ENCODE peak calls at places on chromosomes 16 and 17, in four cellular contexts. S is heart right ventricle, Y is natural killer cell, E is endodermal cell. U is an unnamed sample.

GRCh38 chr16:9713151-9713550 is 469.1 kb downstream of the GRIN2A start:
- DNase-seq in S (no peak), E (no peak), Y (no peak), U (no peak)

GRCh38 chr17:77597421-77598240 is 360.9 kb upstream of the TNRC6C start:
- DNase-seq in E (no peak), Y (no peak), S (no peak), U (no peak)

GRCh38 chr17:4375039-4375748 is 8.7 kb upstream of the UBE2G1 start:
- DNase-seq in Y (no peak), S (no peak), E (no peak), U (no peak)

GRCh38 chr16:53031323-53031942 is 21.3 kb downstream of the CHD9NB start:
- DNase-seq in E (no peak), Y (no peak), S (no peak), U (no peak)

GRCh38 chr17:71360301-71360700 is 760.5 kb upstream of the SOX9 start:
- DNase-seq in E (no peak), Y (no peak), S (no peak), U (no peak)

GRCh38 chr17:77817953-77818352 is 140.6 kb upstream of the TNRC6C start:
- DNase-seq in S (no peak), Y (no peak), E (no peak), U (peak)

GRCh38 chr17:57399690-57400089 is 143.4 kb downstream of the MSI2 start:
- DNase-seq in E (no peak), S (no peak), Y (no peak), U (no peak)

GRCh38 chr17:32259596-32259995 is 6.0 kb upstream of the RHBDL3 start:
- DNase-seq in S (no peak), E (peak), Y (no peak), U (no peak)

GRCh38 chr16:4682616-4683254 is 10.6 kb upstream of the NUDT16L1 start:
- DNase-seq in E (peak), Y (no peak), S (peak), U (peak)

GRCh38 chr17:76438906-76439305 is 14.0 kb downstream of the UBE2O start:
- DNase-seq in E (peak), Y (no peak), S (no peak), U (no peak)

GRCh38 chr16:68668266-68668665 is 23.2 kb downstream of the CDH3 start:
- DNase-seq in S (no peak), Y (no peak), E (no peak), U (no peak)

GRCh38 chr17:80187090-80187489 is 17.3 kb downstream of the CARD14 start:
- DNase-seq in S (no peak), Y (no peak), E (no peak), U (no peak)

GRCh38 chr16:8686031-8686621 is 11.7 kb downstream of the ABAT start:
- DNase-seq in Y (no peak), E (no peak), S (peak), U (peak)

GRCh38 chr16:23257682-23258081 is 44.4 kb upstream of the SCNN1B start:
- DNase-seq in E (no peak), Y (no peak), S (no peak), U (no peak)

GRCh38 chr17:17057057-17057551 is 14.8 kb downstream of the MPRIP start:
- DNase-seq in E (peak), S (no peak), Y (no peak), U (no peak)

GRCh38 chr17:39923836-39924690 is 3.3 kb downstream of the ORMDL3 start:
- DNase-seq in E (peak), Y (no peak), S (no peak), U (peak)

GRCh38 chr17:42901535-42902229 is 1.1 kb downstream of the G6PC1 start:
- DNase-seq in E (no peak), Y (no peak), S (no peak), U (no peak)

GRCh38 chr16:84029297-84030096 is 13.1 kb downstream of the SLC38A8 start:
- DNase-seq in Y (no peak), E (no peak), S (no peak), U (no peak)

GRCh38 chr16:189604-190186 is 9.4 kb downstream of the HBQ1 start:
- DNase-seq in Y (no peak), S (no peak), E (no peak), U (no peak)

GRCh38 chr17:32875904-32876413 is 965 bp downstream of the MYO1D start:
- DNase-seq in Y (no peak), S (no peak), E (no peak), U (no peak)

GRCh38 chr16:21233521-21234150 is at the start of gene ANKS4B:
- DNase-seq in S (no peak), E (no peak), Y (no peak), U (no peak)

GRCh38 chr17:50604470-50604869 is 30.2 kb upstream of the ABCC3 start:
- DNase-seq in S (peak), E (peak), Y (no peak), U (no peak)

GRCh38 chr17:68733241-68734176 is 132.3 kb upstream of the FAM20A start:
- DNase-seq in Y (no peak), S (no peak), E (peak), U (peak)

GRCh38 chr17:6065351-6065750 is 4.8 kb upstream of the WSCD1 start:
- DNase-seq in Y (no peak), E (no peak), S (no peak), U (no peak)

GRCh38 chr16:962901-963814 is 7.6 kb downstream of the LMF1 start:
- DNase-seq in E (no peak), S (no peak), Y (no peak), U (no peak)

DNA sequence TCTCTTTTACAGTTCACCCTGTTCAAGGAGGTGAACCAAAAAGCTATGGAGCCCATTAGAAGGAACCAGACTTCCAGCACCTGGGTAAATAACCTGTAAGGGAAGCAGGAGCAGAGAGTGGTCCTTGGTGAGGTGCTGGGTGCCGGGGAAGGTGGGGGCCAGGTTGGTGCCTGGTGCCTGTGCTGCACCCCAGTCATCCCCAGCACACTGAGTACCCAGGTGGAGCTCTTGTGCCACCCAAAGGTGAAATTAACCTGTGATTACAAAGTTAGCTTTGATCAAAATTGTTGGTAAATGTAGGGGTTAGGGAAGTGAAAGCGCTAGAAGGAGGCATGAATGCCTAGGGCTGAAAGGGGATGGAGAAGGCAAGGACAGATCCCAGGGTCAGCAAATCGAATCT is 58.6 kb downstream of the CDRT4 start:
- DNase-seq in S (no peak), Y (no peak), E (no peak), U (no peak)
- TF ChIP-seq CTCF in S (no peak), Y (no peak), E (no peak), U (no peak)

GRCh38 chr16:50265260-50265659 is 1.1 kb upstream of the ADCY7 start:
- DNase-seq in Y (no peak), E (peak), S (no peak), U (no peak)
- TF ChIP-seq CTCF in Y (no peak), E (peak), S (peak), U (no peak)

DNA sequence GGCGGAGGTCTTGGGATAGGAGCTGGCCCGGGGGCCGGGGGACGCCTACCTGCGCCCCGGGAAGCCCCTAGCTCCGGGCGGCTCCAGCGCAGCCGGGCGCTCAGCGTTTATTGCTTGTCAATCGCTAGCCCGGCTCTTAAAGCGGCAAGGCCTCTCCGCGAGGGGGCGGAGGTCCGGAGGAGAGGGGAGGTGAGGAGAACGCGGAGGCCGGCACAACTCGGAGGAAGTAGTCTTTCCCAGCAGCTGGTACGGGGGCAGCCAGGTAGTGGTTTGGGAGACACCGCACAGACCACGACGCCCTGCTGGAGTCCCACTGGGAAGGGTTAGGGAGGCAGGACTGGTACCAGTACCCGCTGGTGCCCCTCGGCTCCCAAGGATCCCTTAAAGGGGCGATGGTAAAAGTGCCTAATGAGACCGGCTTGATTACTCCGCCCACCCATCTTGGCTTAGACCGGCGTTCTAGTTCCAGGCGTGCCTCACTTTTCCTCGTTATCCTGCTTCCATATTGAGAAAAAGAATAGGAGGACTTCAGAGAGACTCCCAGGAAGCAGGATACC is at the start of gene MPP2:
- DNase-seq in E (peak), S (peak), Y (peak), U (peak)
- TF ChIP-seq CTCF in E (no peak), S (peak), Y (no peak), U (peak)

DNA sequence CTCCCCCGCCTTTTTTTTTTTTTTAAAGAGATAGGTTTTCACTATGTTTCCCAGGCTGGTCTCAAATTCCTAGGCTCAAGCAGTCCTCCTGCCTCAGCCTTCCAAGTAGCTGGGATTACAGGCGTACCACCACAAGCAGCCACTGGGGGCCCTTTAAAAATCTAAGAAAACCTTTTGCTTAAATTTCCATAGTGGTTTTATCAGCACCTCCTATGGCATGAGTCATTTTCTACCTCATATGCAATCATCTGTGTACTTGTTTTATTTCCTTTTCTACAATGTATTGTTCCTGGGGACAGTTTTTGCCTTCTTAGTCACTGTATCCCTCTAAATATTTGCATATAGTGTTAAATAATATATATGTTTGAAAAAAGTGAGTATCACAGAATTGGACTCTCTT is 29.2 kb downstream of the GNA13 start:
- DNase-seq in E (peak), Y (peak), S (no peak), U (peak)
- TF ChIP-seq CTCF in E (peak), Y (peak), S (peak), U (peak)

DNA sequence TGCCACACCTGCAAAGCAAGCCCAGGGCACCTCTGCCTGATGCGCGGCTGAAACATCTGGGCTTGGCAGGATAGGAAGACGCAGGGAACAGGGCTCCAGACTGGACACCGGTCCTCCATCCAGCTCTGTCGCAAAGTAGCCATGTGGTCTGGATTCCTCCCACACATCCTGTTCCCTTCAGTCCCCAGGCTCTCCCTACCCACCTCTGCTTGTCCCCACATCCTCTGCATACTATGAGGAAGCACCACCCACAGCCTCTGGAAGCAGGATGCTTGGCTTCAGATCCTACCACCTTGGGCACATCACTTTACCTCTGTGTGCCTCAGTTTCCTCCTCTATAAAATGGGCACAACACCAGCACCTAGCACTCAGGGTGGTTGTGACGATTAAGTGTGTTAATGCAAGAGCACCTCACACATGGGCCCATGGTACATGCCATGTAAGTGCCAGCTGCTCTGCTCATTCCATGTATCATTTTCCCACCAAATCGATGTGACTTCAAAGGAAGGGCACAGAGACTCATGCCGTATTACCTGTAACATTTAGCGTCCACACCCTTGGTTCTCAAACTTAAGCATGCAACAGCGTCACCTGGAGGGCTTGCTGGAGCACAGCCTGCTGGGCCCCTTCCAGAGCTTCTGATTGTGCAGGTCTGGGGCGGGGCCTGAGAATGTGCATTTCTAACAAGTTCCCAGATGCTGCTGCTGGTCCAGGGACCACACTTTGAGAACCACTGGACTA is 138.6 kb upstream of the SDK2 start:
- DNase-seq in E (peak), Y (no peak), S (no peak), U (peak)
- TF ChIP-seq CTCF in E (peak), Y (no peak), S (no peak), U (peak)

GRCh38 chr17:81599719-81600486 is 37.0 kb downstream of the NPLOC4 start:
- DNase-seq in E (no peak), Y (no peak), S (peak), U (no peak)
- TF ChIP-seq CTCF in E (no peak), Y (no peak), S (no peak), U (no peak)

GRCh38 chr17:7709031-7709430 is 4.0 kb downstream of the EFNB3 start:
- DNase-seq in S (no peak), Y (no peak), E (no peak), U (no peak)

GRCh38 chr17:7710341-7710740 is 5.3 kb downstream of the EFNB3 start:
- DNase-seq in E (no peak), Y (no peak), S (no peak), U (no peak)

GRCh38 chr17:7712111-7712771 is 5.3 kb upstream of the DNAH2 start:
- DNase-seq in Y (no peak), E (no peak), S (no peak), U (peak)

GRCh38 chr17:7713782-7714181 is 3.8 kb upstream of the DNAH2 start:
- DNase-seq in E (no peak), S (no peak), Y (no peak), U (no peak)

GRCh38 chr17:7711356-7711755 is 6.2 kb upstream of the DNAH2 start:
- DNase-seq in E (peak), S (no peak), Y (no peak), U (peak)
- TF ChIP-seq CTCF in E (peak), S (no peak), Y (no peak), U (peak)

GRCh38 chr16:57535680-57536305 is 578 bp downstream of the CCDC102A start:
- DNase-seq in S (peak), E (peak), Y (peak), U (peak)
- TF ChIP-seq CTCF in S (peak), E (peak), Y (no peak), U (peak)